ENCODE peak calls at places on chromosomes 12 and 14, in eight cellular contexts. O, G, W, I, V, J, A and F are unnamed samples.

GRCh38 chr12:116818341-116818856 is 62.8 kb downstream of the HRK start:
- DNase-seq in A (no peak), I (peak; percentile 33), G (peak; percentile 26), W (peak; percentile 54), O (no peak), V (peak; percentile 54), J (peak; percentile 22), F (peak; percentile 4)

GRCh38 chr12:124434951-124435805 is 132.2 kb downstream of the NCOR2 start:
- DNase-seq in J (no peak), I (no peak), G (no peak), V (no peak), O (no peak), A (no peak), W (no peak), F (no peak)

GRCh38 chr12:131116437-131117117 is 162.9 kb downstream of the ADGRD1 start:
- DNase-seq in O (no peak), J (no peak), V (peak; percentile 75), G (no peak), A (no peak), W (no peak), I (peak; percentile 55), F (peak; percentile 5)

GRCh38 chr12:15627995-15628945 is 160.9 kb downstream of the EPS8 start:
- DNase-seq in I (no peak), W (no peak), A (no peak), O (no peak), V (peak; percentile 63), J (peak; percentile 67), G (no peak), F (peak; percentile 53)

GRCh38 chr14:37592288-37593274 is 2.5 kb downstream of the FOXA1 start:
- DNase-seq in W (no peak), A (no peak), I (no peak), V (no peak), O (no peak), G (peak; percentile 40), J (no peak), F (no peak)

GRCh38 chr12:125773033-125773432 is 707.8 kb downstream of the AACS start:
- DNase-seq in V (peak; percentile 2), O (no peak), A (no peak), I (no peak), G (peak; percentile 4), J (peak; percentile 8), W (no peak), F (no peak)

GRCh38 chr14:20610002-20610765 is 19.0 kb upstream of the RNASE12 start:
- DNase-seq in A (no peak), W (peak; percentile 82), O (peak; percentile 79), J (peak; percentile 78), V (peak; percentile 78), I (peak; percentile 81), G (peak; percentile 86), F (peak; percentile 80)

GRCh38 chr12:59185291-59185690 is 265.0 kb upstream of the LRIG3 start:
- DNase-seq in O (no peak), G (no peak), J (no peak), I (no peak), W (no peak), V (no peak), A (no peak), F (no peak)

GRCh38 chr12:124479680-124480468 is 87.5 kb downstream of the NCOR2 start:
- DNase-seq in A (no peak), J (no peak), I (no peak), W (no peak), G (no peak), O (no peak), V (no peak), F (no peak)

GRCh38 chr12:53101266-53101665 is 2.0 kb upstream of the SOAT2 start:
- DNase-seq in I (no peak), O (no peak), W (no peak), G (no peak), A (no peak), J (no peak), V (no peak), F (no peak)

GRCh38 chr14:104378636-104379225 is 200.8 kb upstream of the C14orf180 start:
- DNase-seq in V (no peak), J (no peak), G (no peak), I (no peak), W (no peak), O (no peak), A (no peak), F (no peak)

GRCh38 chr12:95051241-95051640 is 22.2 kb downstream of the NR2C1 start:
- DNase-seq in V (peak; percentile 2), J (peak; percentile 57), A (no peak), G (no peak), I (no peak), W (no peak), O (no peak), F (no peak)

GRCh38 chr14:23123419-23123818 is 4.4 kb upstream of the CEBPE start:
- DNase-seq in O (no peak), J (no peak), G (peak; percentile 96), A (no peak), W (peak; percentile 58), V (no peak), I (no peak), F (no peak)

GRCh38 chr12:107554941-107555340 is 130.7 kb upstream of the PWP1 start:
- DNase-seq in O (no peak), A (peak; percentile 64), G (no peak), J (no peak), V (no peak), W (no peak), I (no peak), F (no peak)

GRCh38 chr14:38662781-38663180 is 406.9 kb upstream of the CLEC14A start:
- DNase-seq in J (no peak), W (no peak), V (no peak), G (no peak), O (no peak), I (no peak), A (no peak), F (no peak)

GRCh38 chr12:109387425-109388166 is 39.9 kb downstream of the MYO1H start:
- DNase-seq in G (peak; percentile 21), I (no peak), O (peak; percentile 3), J (peak; percentile 6), W (no peak), V (peak; percentile 57), A (no peak), F (peak; percentile 77)

GRCh38 chr12:124952295-124952694 is 36.6 kb downstream of the DHX37 start:
- DNase-seq in J (no peak), O (no peak), V (no peak), G (no peak), A (no peak), I (no peak), W (no peak), F (no peak)

GRCh38 chr12:23140710-23141109 is 515.7 kb downstream of the ETNK1 start:
- DNase-seq in V (no peak), O (no peak), A (no peak), I (no peak), G (no peak), W (no peak), J (peak; percentile 95), F (no peak)

GRCh38 chr14:86654558-86655184 is 1124.7 kb downstream of the FLRT2 start:
- DNase-seq in O (peak; percentile 22), I (peak; percentile 37), W (peak; percentile 6), G (peak; percentile 80), A (no peak), V (peak; percentile 20), J (peak; percentile 3), F (peak; percentile 38)

GRCh38 chr12:81627336-81628189 is 131.6 kb downstream of the PPFIA2 start:
- DNase-seq in J (peak; percentile 51), G (peak; percentile 38), I (no peak), O (peak; percentile 23), V (peak; percentile 77), W (no peak), A (no peak), F (peak; percentile 83)

DNA sequence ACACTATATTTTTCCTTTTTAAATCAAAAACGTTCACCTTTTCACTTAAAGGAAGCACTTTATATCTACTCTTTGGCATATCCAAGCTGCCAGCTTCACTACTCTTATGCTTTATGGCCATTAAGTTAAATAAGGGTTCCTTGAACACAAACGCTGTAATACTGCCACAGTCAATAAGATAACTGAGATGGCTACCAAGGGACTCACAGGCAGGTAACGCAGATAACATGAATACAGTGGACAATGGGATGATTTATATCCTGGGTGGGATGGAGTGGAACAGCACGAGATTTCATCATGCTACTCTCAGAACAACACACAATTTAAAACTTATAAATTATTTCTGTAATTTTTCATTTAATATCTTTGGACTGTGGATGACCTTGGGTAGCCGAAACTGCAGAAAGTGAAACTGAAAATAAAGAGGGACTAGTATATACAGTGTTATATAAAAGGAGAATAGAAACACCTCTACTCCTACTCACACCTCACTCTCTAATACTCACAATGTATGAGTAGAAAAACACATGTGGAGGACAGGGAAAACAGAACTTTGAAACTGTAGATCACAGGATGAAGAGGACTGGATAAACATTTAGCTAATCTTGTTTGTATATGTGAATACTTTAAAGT is 367.3 kb downstream of the C12orf50 start:
- DNase-seq in O (no peak), G (peak; percentile 5), A (no peak), J (no peak), I (no peak), V (peak; percentile 21), W (no peak), F (peak; percentile 24)
- H3K4me3 ChIP-seq in O (no peak overlapping the region), G (no peak overlapping the region), A (peak overlapping the region; percentile 39), J (peak overlapping the region; percentile 30), I (peak overlapping the region; percentile 19), V (peak overlapping the region; percentile 68), W (no peak overlapping the region), F (peak overlapping the region; percentile 73)

DNA sequence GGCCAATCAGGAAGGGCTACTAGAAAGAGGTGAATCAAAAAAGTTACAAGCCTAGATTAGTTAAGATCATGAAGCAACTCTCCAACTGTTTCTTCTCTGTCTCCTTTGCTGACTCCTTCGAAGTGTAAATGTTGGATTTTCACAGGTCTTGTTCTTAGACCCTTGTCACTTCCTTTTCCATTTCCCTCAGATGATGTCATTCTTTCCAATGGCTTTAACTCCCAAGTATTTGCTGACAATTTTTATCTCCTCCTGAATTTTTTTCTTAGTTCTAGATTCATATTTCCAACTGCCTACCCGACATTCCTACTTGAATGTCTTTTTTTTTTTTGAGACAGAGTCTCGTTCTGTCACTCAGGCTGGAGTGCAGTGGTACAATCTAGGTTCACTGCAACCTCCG is 10.8 kb downstream of the GAS2L3 start:
- DNase-seq in J (no peak), O (no peak), V (no peak), G (no peak), A (no peak), I (no peak), W (no peak), F (no peak)
- H3K9me3 ChIP-seq in J (no peaks in the 10 kb centered on the region), O (peaks cover 7% of the 10 kb centered on the region), V (no peaks in the 10 kb centered on the region), G (peaks cover 31% of the 10 kb centered on the region), A (no peaks in the 10 kb centered on the region), I (peaks cover 14% of the 10 kb centered on the region), W (peaks cover 13% of the 10 kb centered on the region), F (peaks cover 16% of the 10 kb centered on the region)

DNA sequence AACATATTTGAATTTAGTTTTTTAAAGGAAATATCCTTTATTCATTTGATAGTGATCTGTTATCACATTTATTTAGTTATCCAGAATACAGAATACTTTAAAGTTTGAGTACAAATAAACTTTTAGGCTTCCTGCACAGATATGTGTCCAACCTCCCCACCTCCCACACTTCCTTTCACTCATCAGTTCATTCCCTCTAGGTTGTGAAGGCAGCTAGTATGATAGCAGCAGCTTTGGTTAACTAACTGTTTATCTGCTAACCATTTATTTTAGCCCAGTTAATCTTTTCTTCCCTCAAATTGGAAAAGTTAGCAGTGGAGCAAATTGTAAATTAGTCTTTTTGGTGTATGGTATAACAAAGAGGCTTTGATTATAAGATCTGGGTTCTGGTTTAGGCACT is 35.7 kb downstream of the CNOT2 start:
- DNase-seq in I (no peak), A (no peak), J (no peak), V (no peak), O (no peak), G (no peak), W (no peak), F (no peak)
- H3K4me1 ChIP-seq in I (no peaks in the 10 kb centered on the region), A (no peaks in the 10 kb centered on the region), J (no peaks in the 10 kb centered on the region), V (no peaks in the 10 kb centered on the region), O (no peaks in the 10 kb centered on the region), G (no peaks in the 10 kb centered on the region), W (peaks cover 7% of the 10 kb centered on the region), F (no peaks in the 10 kb centered on the region)

GRCh38 chr12:9180810-9181209 is 27.4 kb downstream of the PZP start:
- DNase-seq in O (no peak), I (no peak), A (no peak), J (no peak), G (no peak), V (no peak), W (no peak), F (no peak)
- H3K4me3 ChIP-seq in O (no peak overlapping the region), I (no peak overlapping the region), A (no peak overlapping the region), J (no peak overlapping the region), G (no peak overlapping the region), V (no peak overlapping the region), W (no peak overlapping the region), F (no peak overlapping the region)